ENCODE peak calls at places on chromosomes 5 and 9, in five cellular contexts. X is retina, K is hippocampal formation, O is fibroblast of lung, Y is cardiac muscle cell. U is an unnamed sample.

GRCh38 chr9:114662081-114662989 is 4.7 kb upstream of the TEX53 start:
- DNase-seq in X (peak), K (peak), O (no peak), Y (peak), U (peak)

GRCh38 chr5:998975-999501 is 9.6 kb upstream of the NKD2 start:
- DNase-seq in X (no peak), K (no peak), O (no peak), Y (no peak), U (no peak)

GRCh38 chr9:26245072-26245471 is 566.8 kb upstream of the TUSC1 start:
- DNase-seq in X (no peak), K (no peak), O (no peak), Y (no peak), U (no peak)

GRCh38 chr5:79255786-79256557 is 20.0 kb downstream of the JMY start:
- DNase-seq in X (peak), K (no peak), O (peak), Y (peak), U (peak)

GRCh38 chr5:60023255-60023654 is 129.7 kb upstream of the PDE4D start:
- DNase-seq in X (no peak), K (no peak), O (peak), Y (no peak), U (no peak)

GRCh38 chr5:34499001-34499734 is 157.0 kb upstream of the RAI14 start:
- DNase-seq in X (no peak), K (no peak), O (peak), Y (peak), U (no peak)

GRCh38 chr5:88780731-88781130 is 102.3 kb downstream of the MEF2C start:
- DNase-seq in X (no peak), K (no peak), O (no peak), Y (peak), U (no peak)

GRCh38 chr5:139177809-139178581 is 20.2 kb downstream of the SIL1 start:
- DNase-seq in X (no peak), K (no peak), O (no peak), Y (no peak), U (peak)

GRCh38 chr5:94702729-94703128 is 84.3 kb downstream of the SLF1 start:
- DNase-seq in X (no peak), K (no peak), O (no peak), Y (no peak), U (no peak)

GRCh38 chr9:15135167-15135792 is 171.7 kb downstream of the TTC39B start:
- DNase-seq in X (peak), K (peak), O (peak), Y (peak), U (peak)

GRCh38 chr5:125232779-125233230 is 486.4 kb upstream of the ZNF608 start:
- DNase-seq in X (no peak), K (no peak), O (peak), Y (peak), U (peak)

GRCh38 chr5:77101298-77101697 is 14.2 kb upstream of the ZBED3 start:
- DNase-seq in X (no peak), K (peak), O (peak), Y (peak), U (no peak)

GRCh38 chr9:35882996-35883395 is 12.8 kb upstream of the OR13J1 start:
- DNase-seq in X (no peak), K (no peak), O (peak), Y (peak), U (no peak)

GRCh38 chr5:59673438-59674058 is 220.0 kb downstream of the PDE4D start:
- DNase-seq in X (peak), K (peak), O (peak), Y (peak), U (peak)

GRCh38 chr9:98575379-98576346 is 133.1 kb downstream of the GABBR2 start:
- DNase-seq in X (no peak), K (no peak), O (peak), Y (peak), U (no peak)

GRCh38 chr5:92402045-92402444 is 1018.9 kb upstream of the ARRDC3 start:
- DNase-seq in X (no peak), K (no peak), O (peak), Y (no peak), U (no peak)

GRCh38 chr5:72178910-72179815 is 71.9 kb downstream of the MAP1B start:
- DNase-seq in X (peak), K (peak), O (peak), Y (peak), U (peak)

GRCh38 chr9:37382161-37382981 is 40.1 kb upstream of the GRHPR start:
- DNase-seq in X (no peak), K (no peak), O (no peak), Y (no peak), U (no peak)

U was measured in SK-N-SH.